ENCODE peak calls at places on chromosomes 12 and 14, in four cellular contexts. R is GM12878, V is SK-N-SH, E is H1. Y is an unnamed sample.

GRCh38 chr12:32561931-32562341 is 117.2 kb upstream of the DNM1L start:
- DNase-seq in E (no peak), R (no peak), V (no peak), Y (no peak)

GRCh38 chr12:3244219-3244750 is 167.1 kb downstream of the TSPAN9 start:
- DNase-seq in E (no peak), R (no peak), V (no peak), Y (no peak)

GRCh38 chr12:113088971-113089756 is 32.6 kb downstream of the DTX1 start:
- DNase-seq in E (no peak), R (peak), V (no peak), Y (no peak)

GRCh38 chr14:93481758-93482157 is 51.0 kb downstream of the UNC79 start:
- DNase-seq in R (no peak), E (no peak), V (no peak), Y (no peak)

GRCh38 chr12:104805186-104805585 is 152.9 kb downstream of the SLC41A2 start:
- DNase-seq in V (no peak), E (no peak), R (no peak), Y (no peak)

GRCh38 chr14:77203611-77204456 is 22.2 kb downstream of the TMEM63C start:
- DNase-seq in V (peak), E (no peak), R (no peak), Y (no peak)

GRCh38 chr12:28351414-28351813 is 161.2 kb downstream of the CCDC91 start:
- DNase-seq in E (no peak), R (no peak), V (no peak), Y (no peak)

GRCh38 chr12:65961731-65962130 is 137.4 kb downstream of the HMGA2 start:
- DNase-seq in R (no peak), E (no peak), V (no peak), Y (no peak)

GRCh38 chr14:50524071-50524470 is 8.3 kb downstream of the MAP4K5 start:
- DNase-seq in E (no peak), R (no peak), V (no peak), Y (no peak)

GRCh38 chr14:75861161-75861621 is 120.6 kb downstream of the TGFB3 start:
- DNase-seq in E (no peak), V (no peak), R (no peak), Y (no peak)

GRCh38 chr12:27260746-27261145 is 16.7 kb downstream of the STK38L start:
- DNase-seq in E (no peak), R (no peak), V (no peak), Y (no peak)
- TF ChIP-seq POLR2AphosphoS5 in E (no peak), R (no peak), V (no peak), Y (no peak)

DNA sequence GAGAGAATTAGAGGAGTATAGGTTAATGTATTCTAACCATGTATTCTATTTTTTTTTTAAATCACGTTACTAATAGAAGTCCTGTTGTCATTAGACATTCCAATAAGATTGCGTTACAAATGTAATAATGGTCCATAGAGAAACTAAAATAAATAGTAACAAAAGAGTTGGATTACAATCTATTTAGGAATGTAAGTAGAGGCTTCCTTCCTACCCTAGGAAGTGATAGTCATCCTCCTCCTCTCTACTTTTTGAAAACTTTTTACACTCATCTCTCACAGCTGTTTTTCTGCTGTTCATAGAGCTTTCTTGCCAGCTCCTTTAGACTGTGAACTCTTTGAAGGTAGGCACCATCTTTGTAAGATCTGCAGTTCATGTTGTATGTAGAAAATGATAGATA is 23.6 kb downstream of the TRHDE start:
- DNase-seq in V (no peak), E (no peak), R (no peak), Y (no peak)
- TF ChIP-seq GABPA in V (no peak), E (no peak), R (no peak), Y (no peak)

GRCh38 chr12:51773145-51773869 is 75.2 kb downstream of the FIGNL2 start:
- DNase-seq in V (no peak), R (no peak), E (no peak), Y (peak)
- TF ChIP-seq POLR2AphosphoS5 in V (no peak), R (no peak), E (no peak), Y (no peak)

GRCh38 chr12:51922146-51922545 is 14.8 kb downstream of the ACVRL1 start:
- DNase-seq in V (no peak), E (no peak), R (no peak), Y (no peak)
- TF ChIP-seq GABPA in V (no peak), E (no peak), R (no peak), Y (no peak)